ENCODE peak calls at places on chromosome 1, in five cellular contexts. B is activated CD4-positive, alpha-beta T cell treated with anti-CD3 and anti-CD28 coated beads, Interleukin-2, amount 10 ng/mL, durations not matched to agents 7 days and 5 days; K is stimulated activated CD8-positive, alpha-beta memory T cell treated with anti-CD3 and anti-CD28 coated beads, Interleukin-4, amount 100 ng/mL, for 1 hour; O is endothelial cell of umbilical vein; X is GM13976. A is an unnamed sample.

GRCh38 chr1:7705048-7705907 is 65.8 kb upstream of the VAMP3 start:
- DNase-seq in B (peak; percentile 13), K (no peak), O (no peak), X (no peak), A (no peak)

GRCh38 chr1:1302951-1303509 is 4.7 kb downstream of the ACAP3 start:
- DNase-seq in B (no peak), K (no peak), O (no peak), X (no peak), A (no peak)

GRCh38 chr1:93842750-93843500 is 36.1 kb downstream of the DNTTIP2 start:
- DNase-seq in B (no peak), K (no peak), O (no peak), X (no peak), A (no peak)

GRCh38 chr1:174040387-174040786 is 18.2 kb upstream of the RC3H1 start:
- DNase-seq in B (no peak), K (no peak), O (peak; percentile 67), X (no peak), A (no peak)

GRCh38 chr1:12480748-12481362 is 137.2 kb downstream of the DHRS3 start:
- DNase-seq in B (peak; percentile 27), K (no peak), O (peak; percentile 94), X (peak; percentile 42), A (peak; percentile 19)

GRCh38 chr1:215002471-215002870 is 80.1 kb upstream of the KCNK2 start:
- DNase-seq in B (no peak), K (no peak), O (no peak), X (no peak), A (no peak)

GRCh38 chr1:167821969-167822685 is 91.8 kb downstream of the ADCY10 start:
- DNase-seq in B (no peak), K (no peak), O (no peak), X (no peak), A (no peak)

GRCh38 chr1:171868217-171868616 is 26.9 kb downstream of the DNM3 start:
- DNase-seq in B (no peak), K (no peak), O (peak; percentile 80), X (no peak), A (no peak)

GRCh38 chr1:168031627-168032026 is 94.8 kb upstream of the MPC2 start:
- DNase-seq in B (no peak), K (no peak), O (no peak), X (no peak), A (no peak)